ENCODE peak calls at places on chromosomes 13 and 19, in five cellular contexts. R is Peyer's patch, O is heart left ventricle, Q is thoracic aorta, X is left ventricle myocardium inferior. N is an unnamed sample.

GRCh38 chr19:47598407-47599349 is 10.3 kb upstream of the BICRA start:
- DNase-seq in Q (peak; percentile 55), X (no peak), O (no peak), R (no peak), N (no peak)

GRCh38 chr13:42970824-42971669 is 21.0 kb downstream of the EPSTI1 start:
- DNase-seq in O (no peak), Q (no peak), X (no peak), R (peak; percentile 62), N (peak; percentile 19)

GRCh38 chr13:40673061-40673397 is 6.6 kb upstream of the FOXO1 start:
- DNase-seq in X (no peak), O (no peak), Q (no peak), R (no peak), N (no peak)

GRCh38 chr13:26540319-26540718 is 17.2 kb upstream of the WASF3 start:
- DNase-seq in R (no peak), Q (no peak), X (no peak), O (no peak), N (no peak)

GRCh38 chr13:20461481-20461859 is 64.2 kb downstream of the CRYL1 start:
- DNase-seq in R (no peak), X (no peak), O (no peak), Q (no peak), N (no peak)

GRCh38 chr19:16824658-16825311 is 4.4 kb upstream of the SIN3B start:
- DNase-seq in O (no peak), X (no peak), R (no peak), Q (no peak), N (no peak)

GRCh38 chr13:27362064-27362751 is 62.2 kb upstream of the GTF3A start:
- DNase-seq in R (peak; percentile 80), Q (peak; percentile 45), X (peak; percentile 83), O (peak; percentile 92), N (peak; percentile 78)

GRCh38 chr19:495440-496332 is 600 bp upstream of the MADCAM1 start:
- DNase-seq in X (no peak), R (no peak), O (no peak), Q (no peak), N (peak; percentile 41)

GRCh38 chr19:5141278-5141925 is 172.5 kb downstream of the KDM4B start:
- DNase-seq in R (no peak), X (no peak), O (peak; percentile 65), Q (no peak), N (no peak)

GRCh38 chr13:75312884-75313520 is 169.0 kb downstream of the TBC1D4 start:
- DNase-seq in R (no peak), O (no peak), X (no peak), Q (no peak), N (no peak)

GRCh38 chr13:97003071-97003470 is 8.8 kb upstream of the OXGR1 start:
- DNase-seq in O (no peak), R (no peak), X (no peak), Q (no peak), N (no peak)

GRCh38 chr13:102558029-102558428 is 38.8 kb upstream of the TPP2 start:
- DNase-seq in R (no peak), X (no peak), Q (no peak), O (no peak), N (no peak)

GRCh38 chr19:30284885-30285284 is 87.3 kb upstream of the ZNF536 start:
- DNase-seq in R (no peak), X (no peak), Q (no peak), O (no peak), N (no peak)

GRCh38 chr19:42423462-42424344 is 3.5 kb downstream of the LIPE start:
- DNase-seq in X (peak; percentile 87), O (peak; percentile 92), Q (peak; percentile 59), R (peak; percentile 95), N (peak; percentile 91)

GRCh38 chr13:102197193-102197592 is 204.7 kb downstream of the FGF14 start:
- DNase-seq in Q (no peak), R (no peak), O (no peak), X (no peak), N (no peak)

GRCh38 chr13:21812192-21812626 is 141.3 kb downstream of the FGF9 start:
- DNase-seq in X (no peak), O (no peak), Q (no peak), R (no peak), N (no peak)

GRCh38 chr19:15266683-15267082 is 34.4 kb upstream of the EPHX3 start:
- DNase-seq in O (no peak), X (no peak), Q (no peak), R (no peak), N (no peak)

GRCh38 chr19:57648336-57649003 is 15.5 kb downstream of the ZNF211 start:
- DNase-seq in Q (no peak), R (no peak), O (no peak), X (no peak), N (no peak)

DNA sequence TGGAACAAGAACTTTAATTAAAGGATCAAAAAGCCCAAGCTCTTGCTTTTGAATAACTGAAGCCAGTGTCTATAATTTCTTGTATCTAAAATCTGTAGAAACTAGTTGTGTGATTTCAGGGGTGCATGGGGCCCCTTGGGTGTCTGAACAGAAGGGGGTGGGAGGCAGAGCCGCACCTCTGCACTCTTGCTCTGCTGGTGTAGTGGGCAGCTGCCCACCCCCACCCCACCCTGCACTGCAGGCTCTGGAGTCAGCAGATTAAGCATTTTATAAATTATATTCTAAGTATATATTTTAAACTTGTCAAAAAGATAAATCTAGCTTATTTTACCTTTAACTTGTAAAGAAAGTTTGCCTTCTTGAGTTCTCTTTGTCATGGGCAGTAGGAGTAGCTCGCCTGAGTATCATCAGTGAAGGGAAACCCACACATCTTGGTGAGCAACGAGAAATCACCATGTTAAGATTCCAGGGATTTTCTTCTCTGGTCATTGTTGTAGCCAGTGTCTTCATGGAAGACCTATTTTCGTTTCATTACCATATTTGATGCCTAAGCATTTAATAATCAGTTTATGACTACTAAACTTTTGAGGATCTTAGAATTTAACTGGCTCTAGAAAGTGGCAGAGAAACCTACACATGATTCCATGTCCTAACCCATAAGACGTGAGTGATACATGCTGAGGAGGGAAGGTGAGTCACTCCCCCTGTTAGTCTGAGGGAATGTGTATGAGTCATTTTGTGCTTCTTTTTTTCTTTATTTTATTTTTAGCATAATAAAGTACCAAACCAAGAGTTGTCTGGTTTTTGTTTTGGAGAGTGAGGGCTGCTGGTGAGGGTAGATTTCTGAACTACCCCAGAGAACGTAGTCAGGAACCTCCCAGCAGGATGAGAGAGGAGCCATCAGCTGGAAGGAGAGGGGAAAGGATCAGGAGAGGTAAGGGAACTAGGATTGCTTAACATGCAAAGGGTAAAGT is 7.7 kb downstream of the UBE2L5 start:
- DNase-seq in O (no peak), X (no peak), R (no peak), Q (no peak), N (no peak)
- H3K27ac ChIP-seq in O (no peak overlapping the region), X (no peak overlapping the region), R (no peak overlapping the region), Q (peak overlapping the region; percentile 72), N (no peak overlapping the region)

GRCh38 chr19:46426035-46426505 is 2.7 kb downstream of the PNMA8C start:
- DNase-seq in R (no peak), X (no peak), Q (no peak), O (no peak), N (no peak)
- H3K4me3 ChIP-seq in R (peak overlapping the region; percentile 32), X (peak overlapping the region; percentile 72), Q (peak overlapping the region; percentile 76), O (peak overlapping the region; percentile 39), N (peak overlapping the region; percentile 43)

GRCh38 chr13:73782781-73783180 is 351.4 kb downstream of the KLF12 start:
- DNase-seq in R (no peak), X (no peak), O (no peak), Q (no peak), N (no peak)
- H3K4me1 ChIP-seq in R (no peaks in the 10 kb centered on the region), X (peaks cover 11% of the 10 kb centered on the region), O (peaks cover 7% of the 10 kb centered on the region), Q (no peaks in the 10 kb centered on the region), N (no peaks in the 10 kb centered on the region)

GRCh38 chr19:19453129-19453461 is 47.6 kb downstream of the GATAD2A start:
- DNase-seq in O (no peak), R (no peak), Q (no peak), X (no peak), N (no peak)

GRCh38 chr19:19447536-19448237 is 42.2 kb downstream of the GATAD2A start:
- DNase-seq in R (no peak), Q (no peak), O (no peak), X (no peak), N (peak; percentile 32)

GRCh38 chr19:19448238-19448544 is 42.7 kb downstream of the GATAD2A start:
- DNase-seq in X (no peak), R (no peak), O (no peak), Q (no peak), N (no peak)

GRCh38 chr19:19452241-19453128 is 47.0 kb downstream of the GATAD2A start:
- DNase-seq in X (no peak), R (no peak), O (peak; percentile 34), Q (no peak), N (no peak)

GRCh38 chr19:19451429-19452240 is 46.2 kb downstream of the GATAD2A start:
- DNase-seq in Q (no peak), X (no peak), O (peak; percentile 6), R (no peak), N (no peak)
- H3K27ac ChIP-seq in Q (no peak overlapping the region), X (no peak overlapping the region), O (no peak overlapping the region), R (peak overlapping the region; percentile 84), N (peak overlapping the region; percentile 31)

GRCh38 chr19:36421749-36422481 is 3.5 kb upstream of the ZFP82 start:
- DNase-seq in Q (no peak), R (no peak), O (no peak), X (no peak), N (no peak)
- H3K4me3 ChIP-seq in Q (peak overlapping the region; percentile 74), R (peak overlapping the region; percentile 44), O (peak overlapping the region; percentile 54), X (peak overlapping the region; percentile 69), N (no peak overlapping the region)

GRCh38 chr19:50720921-50721291 is 1.3 kb upstream of the SHANK1 start:
- DNase-seq in Q (no peak), R (no peak), O (no peak), X (no peak), N (no peak)
- H3K4me1 ChIP-seq in Q (peaks cover 10% of the 10 kb centered on the region), R (peaks cover 21% of the 10 kb centered on the region), O (peaks cover 19% of the 10 kb centered on the region), X (peaks cover 39% of the 10 kb centered on the region), N (peaks cover 33% of the 10 kb centered on the region)

GRCh38 chr19:7894612-7895309 is 6.5 kb downstream of the LRRC8E start:
- DNase-seq in Q (no peak), R (no peak), X (no peak), O (no peak), N (no peak)
- H3K27ac ChIP-seq in Q (no peak overlapping the region), R (no peak overlapping the region), X (no peak overlapping the region), O (no peak overlapping the region), N (no peak overlapping the region)

DNA sequence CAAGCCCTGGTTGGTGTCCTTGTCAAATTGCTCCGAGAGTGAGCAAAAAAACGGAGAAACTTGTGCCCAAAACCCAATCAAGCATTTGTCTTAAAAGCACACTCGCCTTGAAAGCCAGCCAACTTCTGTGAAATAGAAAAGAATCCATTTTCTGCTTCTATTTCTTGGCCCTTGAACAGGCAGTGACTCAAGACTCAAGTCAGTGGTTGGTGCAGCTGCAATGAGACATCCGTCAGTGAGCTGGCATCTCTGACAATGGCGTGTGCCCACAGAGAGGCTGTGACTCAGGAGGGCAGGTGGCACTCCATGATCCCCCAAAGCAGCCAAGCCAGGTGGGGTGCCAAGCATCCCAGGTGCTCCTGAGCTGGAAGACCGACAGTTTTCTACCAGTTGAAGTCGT is 72.2 kb upstream of the MRI1 start:
- DNase-seq in R (no peak), Q (peak; percentile 4), O (no peak), X (no peak), N (no peak)
- H3K4me3 ChIP-seq in R (no peak overlapping the region), Q (no peak overlapping the region), O (no peak overlapping the region), X (no peak overlapping the region), N (no peak overlapping the region)

N was measured in CD8-positive, alpha-beta T cell.